ENCODE peak calls at places on chromosomes 2 and 18, in five cellular contexts. One of them, this sample, is unnamed.

GRCh38 chr18:5029622-5030021 is 167.4 kb downstream of the AKAIN1 start:
- DNase-seq in stomach: no peak
- DNase-seq in HepG2: no peak
- DNase-seq in upper lobe of left lung: no peak
- DNase-seq in transverse colon: no peak
- DNase-seq in this sample: no peak

GRCh38 chr18:33720133-33720532 is 142.1 kb downstream of the ASXL3 start:
- DNase-seq in HepG2: no peak
- DNase-seq in stomach: no peak
- DNase-seq in upper lobe of left lung: no peak
- DNase-seq in transverse colon: no peak
- DNase-seq in this sample: no peak

GRCh38 chr18:51195602-51196115 is 1.8 kb downstream of the MEX3C start:
- DNase-seq in stomach: no peak
- DNase-seq in upper lobe of left lung: no peak
- DNase-seq in HepG2: peak; percentile 87
- DNase-seq in transverse colon: peak; percentile 29
- DNase-seq in this sample: peak; percentile 21

GRCh38 chr2:232325324-232326273 is 53.0 kb upstream of the ALPP start:
- DNase-seq in upper lobe of left lung: no peak
- DNase-seq in stomach: peak; percentile 62
- DNase-seq in HepG2: peak; percentile 42
- DNase-seq in transverse colon: peak; percentile 56
- DNase-seq in this sample: no peak

GRCh38 chr2:239259603-239260298 is 141.1 kb downstream of the HDAC4 start:
- DNase-seq in upper lobe of left lung: no peak
- DNase-seq in transverse colon: peak; percentile 12
- DNase-seq in stomach: peak; percentile 25
- DNase-seq in HepG2: no peak
- DNase-seq in this sample: no peak

GRCh38 chr18:67517224-67517765 is 775 bp upstream of the DSEL start:
- DNase-seq in HepG2: no peak
- DNase-seq in transverse colon: peak; percentile 10
- DNase-seq in upper lobe of left lung: no peak
- DNase-seq in stomach: no peak
- DNase-seq in this sample: peak; percentile 73

GRCh38 chr2:735670-736218 is 58.5 kb upstream of the TMEM18 start:
- DNase-seq in stomach: no peak
- DNase-seq in upper lobe of left lung: no peak
- DNase-seq in HepG2: no peak
- DNase-seq in transverse colon: no peak
- DNase-seq in this sample: no peak

GRCh38 chr2:215431778-215432758 is 3.8 kb downstream of the FN1 start:
- DNase-seq in stomach: no peak
- DNase-seq in transverse colon: no peak
- DNase-seq in upper lobe of left lung: no peak
- DNase-seq in HepG2: no peak
- DNase-seq in this sample: no peak

GRCh38 chr2:98847853-98848252 is 88.2 kb downstream of the CRACDL start:
- DNase-seq in stomach: no peak
- DNase-seq in transverse colon: no peak
- DNase-seq in upper lobe of left lung: no peak
- DNase-seq in HepG2: no peak
- DNase-seq in this sample: no peak

GRCh38 chr2:54724150-54724559 is 693 bp downstream of the EML6 start:
- DNase-seq in upper lobe of left lung: no peak
- DNase-seq in HepG2: no peak
- DNase-seq in transverse colon: no peak
- DNase-seq in stomach: no peak
- DNase-seq in this sample: no peak

GRCh38 chr2:21267232-21267835 is 143.6 kb downstream of the TDRD15 start:
- DNase-seq in HepG2: no peak
- DNase-seq in stomach: no peak
- DNase-seq in transverse colon: no peak
- DNase-seq in upper lobe of left lung: no peak
- DNase-seq in this sample: peak; percentile 32

GRCh38 chr18:79607361-79607930 is 72.2 kb upstream of the CTDP1 start:
- DNase-seq in stomach: no peak
- DNase-seq in HepG2: no peak
- DNase-seq in upper lobe of left lung: peak; percentile 76
- DNase-seq in transverse colon: no peak
- DNase-seq in this sample: no peak

GRCh38 chr18:48801728-48802542 is 148.8 kb downstream of the SMAD7 start:
- DNase-seq in transverse colon: peak; percentile 67
- DNase-seq in stomach: peak; percentile 35
- DNase-seq in upper lobe of left lung: no peak
- DNase-seq in HepG2: no peak
- DNase-seq in this sample: no peak

GRCh38 chr2:68943581-68944568 is 8.8 kb downstream of the GKN2 start:
- DNase-seq in upper lobe of left lung: peak; percentile 32
- DNase-seq in HepG2: peak; percentile 72
- DNase-seq in stomach: peak; percentile 67
- DNase-seq in transverse colon: peak; percentile 59
- DNase-seq in this sample: peak; percentile 36

DNA sequence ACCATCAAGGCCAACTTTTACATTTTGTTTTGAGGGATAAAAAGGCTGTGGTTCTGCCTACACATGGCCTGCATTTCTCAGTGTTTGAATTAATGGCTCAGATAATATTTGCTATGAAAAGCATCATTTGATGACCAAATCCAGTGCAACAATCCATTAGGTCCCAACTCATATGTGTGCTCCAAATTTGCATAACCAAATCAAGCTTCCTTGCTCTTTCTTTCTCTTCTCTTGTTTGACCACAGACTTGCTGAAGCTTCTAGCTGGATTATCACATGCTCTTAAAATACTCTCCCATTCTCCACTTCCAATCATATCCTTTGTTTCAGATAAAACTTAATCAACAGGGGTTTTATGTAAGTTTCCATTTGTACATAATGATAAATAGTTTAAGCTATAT is 147.0 kb downstream of the TCF4 start:
- DNase-seq in upper lobe of left lung: no peak
- DNase-seq in stomach: no peak
- DNase-seq in HepG2: no peak
- DNase-seq in transverse colon: no peak
- DNase-seq in this sample: no peak
- H3K4me1 ChIP-seq in upper lobe of left lung: peaks cover 6% of the 10 kb centered on the region
- H3K4me1 ChIP-seq in stomach: no peaks in the 10 kb centered on the region
- H3K4me1 ChIP-seq in HepG2: no peaks in the 10 kb centered on the region
- H3K4me1 ChIP-seq in transverse colon: no peaks in the 10 kb centered on the region
- H3K4me1 ChIP-seq in this sample: no peaks in the 10 kb centered on the region

DNA sequence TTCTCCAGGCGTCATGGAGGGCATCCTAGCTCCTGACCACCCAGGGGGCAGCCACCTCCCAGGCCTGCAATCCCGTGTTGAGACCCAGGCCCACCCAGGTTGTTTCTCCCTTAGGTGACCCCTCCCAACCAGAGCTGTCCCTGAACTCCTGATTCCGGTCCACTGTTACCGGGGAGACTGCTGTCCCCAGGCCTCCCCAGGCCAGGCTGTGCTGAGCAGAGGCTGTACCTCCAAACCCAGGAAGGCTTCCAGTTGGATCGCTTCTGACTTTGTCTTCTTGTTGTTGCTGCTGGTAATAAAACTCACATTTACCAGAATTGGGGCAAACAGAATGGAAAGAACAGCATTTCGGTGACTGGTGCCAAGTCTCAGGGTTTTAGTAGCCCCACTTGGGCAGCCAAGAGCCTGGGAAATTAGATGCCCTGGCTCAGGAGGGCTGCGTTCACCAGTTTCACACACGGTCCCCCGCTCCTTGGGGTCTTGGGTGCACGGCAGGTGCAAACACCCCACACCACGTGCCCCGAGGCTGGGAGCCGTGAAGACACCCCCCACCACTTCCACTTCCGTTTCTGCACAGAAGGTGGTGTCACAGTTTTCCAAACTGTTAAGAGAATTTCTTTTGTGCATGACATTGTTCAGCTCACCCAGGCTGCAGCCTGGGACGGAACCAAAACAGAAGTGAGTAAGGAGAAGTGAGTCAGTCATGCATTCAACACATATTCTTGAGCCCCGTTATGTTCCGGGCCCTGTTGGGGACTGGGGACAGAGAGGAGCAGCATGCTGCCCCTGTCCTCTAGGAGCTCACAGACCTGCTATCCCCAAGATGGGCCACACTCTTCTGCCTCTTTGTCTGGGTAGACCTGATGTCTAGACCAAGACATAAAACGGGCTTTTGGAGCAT is 29.4 kb downstream of the ITM2C start:
- DNase-seq in transverse colon: peak; percentile 23
- DNase-seq in HepG2: no peak
- DNase-seq in stomach: no peak
- DNase-seq in upper lobe of left lung: no peak
- DNase-seq in this sample: no peak
- TF ChIP-seq EP300 in transverse colon: no peak
- TF ChIP-seq EP300 in HepG2: no peak
- TF ChIP-seq EP300 in stomach: no peak
- TF ChIP-seq EP300 in upper lobe of left lung: no peak
- TF ChIP-seq EP300 in this sample: no peak

GRCh38 chr2:70127920-70128444 is 40.7 kb downstream of the PCBP1 start:
- DNase-seq in upper lobe of left lung: no peak
- DNase-seq in stomach: no peak
- DNase-seq in transverse colon: no peak
- DNase-seq in HepG2: no peak
- DNase-seq in this sample: no peak
- H3K4me1 ChIP-seq in upper lobe of left lung: peaks cover 43% of the 10 kb centered on the region
- H3K4me1 ChIP-seq in stomach: peaks cover 43% of the 10 kb centered on the region
- H3K4me1 ChIP-seq in transverse colon: peaks cover 37% of the 10 kb centered on the region
- H3K4me1 ChIP-seq in HepG2: peaks cover 47% of the 10 kb centered on the region
- H3K4me1 ChIP-seq in this sample: no peaks in the 10 kb centered on the region

DNA sequence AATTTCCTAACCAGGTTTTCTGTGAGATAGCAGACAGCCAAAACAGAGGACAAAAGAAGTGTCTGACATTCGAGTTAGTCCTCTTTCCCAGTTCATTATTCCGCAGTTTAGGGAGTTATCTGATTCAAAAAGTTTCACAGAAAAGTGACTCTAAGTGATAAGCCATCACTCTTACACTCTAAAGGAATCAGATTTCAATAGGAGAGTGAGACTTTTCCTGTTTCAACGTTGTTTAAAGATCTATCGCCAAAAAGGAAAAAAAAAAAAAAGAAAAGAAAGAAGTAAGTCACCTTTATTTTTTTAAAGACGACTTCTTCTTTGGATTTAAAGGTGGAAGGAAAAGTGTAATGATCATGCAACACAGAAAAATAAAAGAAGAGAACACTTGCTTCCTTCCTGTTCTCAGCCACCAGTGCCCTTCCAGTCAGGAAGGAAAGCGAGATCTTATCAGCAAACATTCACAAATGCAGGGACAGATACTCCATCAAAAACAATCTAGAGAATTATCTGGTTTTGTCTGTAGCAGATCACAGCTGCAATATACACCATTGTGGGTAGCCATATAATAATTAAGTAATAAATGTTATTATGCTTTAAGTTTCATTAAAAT is 49.8 kb downstream of the TFPI start:
- DNase-seq in stomach: no peak
- DNase-seq in HepG2: no peak
- DNase-seq in transverse colon: no peak
- DNase-seq in upper lobe of left lung: no peak
- DNase-seq in this sample: no peak
- TF ChIP-seq EP300 in stomach: no peak
- TF ChIP-seq EP300 in HepG2: no peak
- TF ChIP-seq EP300 in transverse colon: no peak
- TF ChIP-seq EP300 in upper lobe of left lung: no peak
- TF ChIP-seq EP300 in this sample: no peak

GRCh38 chr2:205274801-205275200 is 407.5 kb upstream of the NRP2 start:
- DNase-seq in stomach: no peak
- DNase-seq in HepG2: no peak
- DNase-seq in transverse colon: no peak
- DNase-seq in upper lobe of left lung: no peak
- DNase-seq in this sample: no peak
- H3K4me1 ChIP-seq in stomach: no peaks in the 10 kb centered on the region
- H3K4me1 ChIP-seq in HepG2: peaks cover 35% of the 10 kb centered on the region
- H3K4me1 ChIP-seq in transverse colon: no peaks in the 10 kb centered on the region
- H3K4me1 ChIP-seq in upper lobe of left lung: no peaks in the 10 kb centered on the region
- H3K4me1 ChIP-seq in this sample: peaks cover 5% of the 10 kb centered on the region

GRCh38 chr2:104853926-104854506 is at the start of gene POU3F3:
- DNase-seq in transverse colon: peak; percentile 66
- DNase-seq in stomach: no peak
- DNase-seq in HepG2: no peak
- DNase-seq in upper lobe of left lung: peak; percentile 83
- DNase-seq in this sample: no peak
- TF ChIP-seq EP300 in transverse colon: no peak
- TF ChIP-seq EP300 in stomach: no peak
- TF ChIP-seq EP300 in HepG2: no peak
- TF ChIP-seq EP300 in upper lobe of left lung: no peak
- TF ChIP-seq EP300 in this sample: no peak

DNA sequence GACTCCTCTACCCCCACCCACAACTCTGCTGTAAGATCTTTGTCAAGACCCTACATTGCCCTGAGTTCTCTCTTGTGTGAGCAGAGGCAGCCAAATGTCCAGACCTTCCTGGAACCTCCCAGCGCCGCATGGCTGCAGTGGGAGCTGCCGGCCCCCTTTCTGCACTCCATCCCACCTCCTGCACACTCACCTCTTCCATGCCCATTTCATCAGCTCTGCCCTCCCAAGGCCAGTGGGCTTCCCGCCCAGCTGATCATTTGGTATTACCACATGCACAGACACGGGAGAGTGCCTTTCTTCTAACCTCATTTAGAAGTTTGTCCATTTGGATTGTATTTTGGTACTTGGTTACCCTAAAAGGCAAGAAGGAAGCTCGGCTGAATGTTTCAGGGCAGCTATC is 2.0 kb downstream of the IL1R2 start:
- DNase-seq in transverse colon: no peak
- DNase-seq in HepG2: no peak
- DNase-seq in upper lobe of left lung: no peak
- DNase-seq in stomach: no peak
- DNase-seq in this sample: no peak
- H3K4me1 ChIP-seq in transverse colon: peaks cover 15% of the 10 kb centered on the region
- H3K4me1 ChIP-seq in HepG2: peaks cover 16% of the 10 kb centered on the region
- H3K4me1 ChIP-seq in upper lobe of left lung: no peaks in the 10 kb centered on the region
- H3K4me1 ChIP-seq in stomach: peaks cover 10% of the 10 kb centered on the region
- H3K4me1 ChIP-seq in this sample: no peaks in the 10 kb centered on the region

This sample was measured in tibial nerve.